ENCODE peak calls at places on chromosomes 4 and X, in five cellular contexts. R, J, C, Z and F are unnamed samples.
A peak's percentile ranks its signal among the peaks of the same experiment; 100 is the strongest.

GRCh38 chr4:123505077-123505456 is 108.5 kb downstream of the SPRY1 start:
- DNase-seq in C (no peak), J (no peak), R (no peak), Z (no peak), F (no peak)

GRCh38 chr4:185567828-185568442 is 32.6 kb upstream of the PDLIM3 start:
- DNase-seq in C (no peak), J (no peak), Z (peak; percentile 38), R (no peak), F (no peak)

GRCh38 chrX:136812286-136812685 is 31.6 kb upstream of the ARHGEF6 start:
- DNase-seq in J (no peak), Z (peak; percentile 45), R (no peak), C (no peak), F (no peak)

GRCh38 chrX:10195947-10196346 is 39.2 kb downstream of the CLCN4 start:
- DNase-seq in J (no peak), C (no peak), Z (no peak), R (no peak), F (no peak)

GRCh38 chrX:24969812-24970211 is 46.0 kb downstream of the ARX start:
- DNase-seq in Z (no peak), C (no peak), J (no peak), R (no peak), F (no peak)

GRCh38 chr4:26525751-26526150 is 35.5 kb upstream of the CCKAR start:
- DNase-seq in C (no peak), Z (peak; percentile 31), J (no peak), R (no peak), F (no peak)

GRCh38 chr4:26326791-26327190 is 6.0 kb downstream of the RBPJ start:
- DNase-seq in Z (peak; percentile 94), R (no peak), J (peak; percentile 57), C (no peak), F (no peak)

GRCh38 chr4:38681283-38682066 is 17.5 kb downstream of the KLF3 start:
- DNase-seq in J (no peak), R (no peak), C (no peak), Z (peak; percentile 74), F (no peak)

GRCh38 chr4:2931765-2932560 is 31.2 kb downstream of the NOP14 start:
- DNase-seq in R (peak; percentile 40), J (no peak), Z (no peak), C (peak; percentile 82), F (peak; percentile 59)

GRCh38 chr4:132670557-132670956 is 478.5 kb upstream of the PCDH10 start:
- DNase-seq in Z (no peak), J (no peak), C (no peak), R (no peak), F (no peak)

GRCh38 chr4:83010111-83010521 is 507 bp downstream of the LIN54 start:
- DNase-seq in C (peak; percentile 53), J (no peak), R (no peak), Z (peak; percentile 77), F (peak; percentile 11)

GRCh38 chr4:159105761-159106243 is 2.9 kb downstream of the RAPGEF2 start:
- DNase-seq in C (peak; percentile 18), J (no peak), R (no peak), Z (peak; percentile 67), F (peak; percentile 4)

GRCh38 chr4:184588893-184589292 is 60.4 kb downstream of the CASP3 start:
- DNase-seq in R (no peak), Z (no peak), C (no peak), J (no peak), F (no peak)

GRCh38 chr4:48445704-48446103 is 37.4 kb upstream of the SLC10A4 start:
- DNase-seq in J (no peak), Z (peak; percentile 31), R (no peak), C (no peak), F (no peak)

GRCh38 chr4:95155759-95156451 is 392.9 kb downstream of the UNC5C start:
- DNase-seq in J (no peak), Z (peak; percentile 64), R (no peak), C (peak; percentile 88), F (no peak)

GRCh38 chr4:2393353-2394270 is 24.8 kb downstream of the ZFYVE28 start:
- DNase-seq in J (no peak), R (no peak), Z (no peak), C (no peak), F (no peak)

GRCh38 chrX:66098162-66098561 is 58.3 kb upstream of the VSIG4 start:
- DNase-seq in Z (no peak), J (no peak), C (no peak), R (no peak), F (no peak)

GRCh38 chr4:25078523-25078922 is 47.8 kb upstream of the LGI2 start:
- DNase-seq in R (no peak), Z (no peak), J (no peak), C (no peak), F (no peak)